ENCODE peak calls at places on chromosome 2, in eight cellular contexts. B is DND-41, M is IMR-90, R is HCT116, D is H9, S is neural progenitor cell, X is HepG2, C is neuronal stem cell. Z is an unnamed sample.

GRCh38 chr2:235931676-235932075 is 236.5 kb downstream of the GBX2 start:
- DNase-seq in B (no peak), M (no peak), R (no peak), D (no peak), S (no peak), X (no peak), C (no peak), Z (no peak)

GRCh38 chr2:39128919-39129391 is 8.1 kb upstream of the SOS1 start:
- DNase-seq in B (peak; percentile 67), M (no peak), R (no peak), D (no peak), S (no peak), X (peak; percentile 70), C (no peak), Z (peak; percentile 42)

GRCh38 chr2:102005989-102006885 is 14.5 kb downstream of the IL1R2 start:
- DNase-seq in B (peak; percentile 39), M (peak; percentile 56), R (peak; percentile 44), D (peak; percentile 60), S (peak; percentile 76), X (peak; percentile 73), C (peak; percentile 18), Z (peak; percentile 78)

GRCh38 chr2:173571887-173572680 is 217.4 kb downstream of the CDCA7 start:
- DNase-seq in B (no peak), M (no peak), R (no peak), D (no peak), S (no peak), X (no peak), C (no peak), Z (no peak)

GRCh38 chr2:11275910-11276309 is 68.5 kb downstream of the ROCK2 start:
- DNase-seq in B (no peak), M (no peak), R (no peak), D (no peak), S (no peak), X (no peak), C (no peak), Z (no peak)

GRCh38 chr2:159076233-159076632 is 107.8 kb downstream of the TANC1 start:
- DNase-seq in B (no peak), M (peak; percentile 93), R (no peak), D (no peak), S (no peak), X (no peak), C (no peak), Z (no peak)

GRCh38 chr2:29218071-29218470 is 102.9 kb downstream of the CLIP4 start:
- DNase-seq in B (no peak), M (no peak), R (no peak), D (no peak), S (no peak), X (no peak), C (no peak), Z (no peak)

GRCh38 chr2:170713280-170714155 is 1.6 kb upstream of the SP5 start:
- DNase-seq in B (no peak), M (no peak), R (no peak), D (peak; percentile 50), S (peak; percentile 61), X (peak; percentile 26), C (no peak), Z (no peak)

GRCh38 chr2:60530228-60530627 is 23.2 kb downstream of the BCL11A start:
- DNase-seq in B (no peak), M (no peak), R (no peak), D (no peak), S (no peak), X (no peak), C (no peak), Z (no peak)

GRCh38 chr2:122670932-122671331 is 915.5 kb downstream of the TSN start:
- DNase-seq in B (no peak), M (no peak), R (no peak), D (no peak), S (no peak), X (no peak), C (no peak), Z (no peak)

GRCh38 chr2:48607307-48608014 is 10.2 kb upstream of the GTF2A1L start:
- DNase-seq in B (no peak), M (peak; percentile 22), R (peak; percentile 68), D (no peak), S (no peak), X (no peak), C (no peak), Z (no peak)

GRCh38 chr2:101308432-101309210 is at the start of gene RNF149:
- DNase-seq in B (peak; percentile 87), M (peak; percentile 86), R (peak; percentile 72), D (peak; percentile 84), S (peak; percentile 93), X (peak; percentile 88), C (peak; percentile 87), Z (peak; percentile 87)

GRCh38 chr2:200405599-200406298 is 99.3 kb downstream of the SPATS2L start:
- DNase-seq in B (no peak), M (peak; percentile 95), R (peak; percentile 93), D (no peak), S (no peak), X (peak; percentile 99), C (no peak), Z (no peak)

GRCh38 chr2:30368258-30368657 is 78.8 kb upstream of the LCLAT1 start:
- DNase-seq in B (no peak), M (peak; percentile 87), R (no peak), D (no peak), S (no peak), X (no peak), C (no peak), Z (no peak)

GRCh38 chr2:173990970-173991819 is 26.0 kb upstream of the SP3 start:
- DNase-seq in B (no peak), M (peak; percentile 89), R (no peak), D (no peak), S (no peak), X (no peak), C (no peak), Z (no peak)

GRCh38 chr2:235674116-235674515 is 180.3 kb downstream of the AGAP1 start:
- DNase-seq in B (no peak), M (no peak), R (no peak), D (no peak), S (no peak), X (no peak), C (no peak), Z (no peak)

GRCh38 chr2:84223191-84223590 is 235.9 kb downstream of the SUCLG1 start:
- DNase-seq in B (no peak), M (peak; percentile 0), R (no peak), D (no peak), S (no peak), X (no peak), C (no peak), Z (no peak)

GRCh38 chr2:84214455-84214854 is 244.6 kb downstream of the SUCLG1 start:
- DNase-seq in B (no peak), M (no peak), R (no peak), D (peak; percentile 29), S (no peak), X (no peak), C (no peak), Z (peak; percentile 40)

GRCh38 chr2:84212611-84213314 is 246.3 kb downstream of the SUCLG1 start:
- DNase-seq in B (no peak), M (no peak), R (no peak), D (no peak), S (no peak), X (no peak), C (no peak), Z (no peak)

GRCh38 chr2:84217446-84217845 is 241.6 kb downstream of the SUCLG1 start:
- DNase-seq in B (no peak), M (no peak), R (no peak), D (no peak), S (no peak), X (no peak), C (no peak), Z (peak; percentile 22)
- H3K4me2 ChIP-seq in B (no peak overlapping the region), M (no peak overlapping the region), R (no peak overlapping the region), D (no peak overlapping the region), S (no peak overlapping the region), X (no peak overlapping the region), C (no peak overlapping the region), Z (no peak overlapping the region)

GRCh38 chr2:128438586-128438985 is 119.9 kb upstream of the HS6ST1 start:
- DNase-seq in B (no peak), M (no peak), R (no peak), D (no peak), S (no peak), X (no peak), C (no peak), Z (no peak)

GRCh38 chr2:128436498-128437180 is 118.0 kb upstream of the HS6ST1 start:
- DNase-seq in B (no peak), M (no peak), R (no peak), D (peak; percentile 3), S (no peak), X (no peak), C (no peak), Z (no peak)

GRCh38 chr2:128435576-128436497 is 117.2 kb upstream of the HS6ST1 start:
- DNase-seq in B (no peak), M (no peak), R (no peak), D (peak; percentile 17), S (no peak), X (no peak), C (no peak), Z (no peak)

GRCh38 chr2:128438091-128438490 is 119.4 kb upstream of the HS6ST1 start:
- DNase-seq in B (no peak), M (no peak), R (no peak), D (no peak), S (no peak), X (no peak), C (no peak), Z (no peak)

GRCh38 chr2:128437181-128437520 is 118.5 kb upstream of the HS6ST1 start:
- DNase-seq in B (no peak), M (no peak), R (no peak), D (peak; percentile 20), S (no peak), X (no peak), C (no peak), Z (no peak)
- H3K4me1 ChIP-seq in B (peaks cover 38% of the 10 kb centered on the region), M (peaks cover 1% of the 10 kb centered on the region), R (no peaks in the 10 kb centered on the region), D (peaks cover under 1% of the 10 kb centered on the region), S (no peaks in the 10 kb centered on the region), X (peaks cover 9% of the 10 kb centered on the region), C (no peaks in the 10 kb centered on the region), Z (no peaks in the 10 kb centered on the region)

DNA sequence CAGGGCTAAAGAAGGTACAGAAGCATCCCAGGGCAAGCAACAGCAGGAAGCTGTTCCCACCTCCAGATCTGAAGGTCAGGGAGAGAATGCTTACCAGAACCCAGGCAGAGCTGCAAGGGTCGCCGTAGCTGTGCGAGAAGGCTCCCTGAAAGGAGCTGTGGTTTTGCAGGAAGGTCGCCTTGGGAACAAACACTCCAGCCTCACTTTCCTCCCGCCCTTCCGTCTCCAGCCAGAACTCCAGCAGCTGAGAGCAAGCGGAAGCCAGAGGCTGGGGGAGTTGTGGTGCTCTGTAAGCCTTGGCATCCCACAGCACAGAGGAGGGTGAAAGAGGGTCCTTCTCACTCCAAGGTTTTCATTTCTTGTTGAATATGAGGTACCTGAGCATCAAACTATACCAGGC is 18.3 kb upstream of the ICOS start:
- DNase-seq in B (no peak), M (no peak), R (no peak), D (peak; percentile 35), S (peak; percentile 21), X (no peak), C (no peak), Z (no peak)
- H3K9ac ChIP-seq in B (no peak overlapping the region), M (no peak overlapping the region), R (no peak overlapping the region), D (no peak overlapping the region), S (no peak overlapping the region), X (no peak overlapping the region), C (no peak overlapping the region), Z (no peak overlapping the region)

GRCh38 chr2:188426121-188426520 is 134.4 kb downstream of the GULP1 start:
- DNase-seq in B (no peak), M (no peak), R (no peak), D (no peak), S (no peak), X (no peak), C (no peak), Z (no peak)

GRCh38 chr2:188425266-188425665 is 133.6 kb downstream of the GULP1 start:
- DNase-seq in B (no peak), M (peak; percentile 37), R (no peak), D (no peak), S (no peak), X (no peak), C (no peak), Z (no peak)

GRCh38 chr2:188422726-188423125 is 131.1 kb downstream of the GULP1 start:
- DNase-seq in B (no peak), M (no peak), R (no peak), D (no peak), S (no peak), X (no peak), C (no peak), Z (no peak)
- H3K4me2 ChIP-seq in B (no peak overlapping the region), M (peak overlapping the region; percentile 53), R (no peak overlapping the region), D (no peak overlapping the region), S (no peak overlapping the region), X (no peak overlapping the region), C (no peak overlapping the region), Z (no peak overlapping the region)